ENCODE peak calls at places on chromosomes 16 and 17, in four cellular contexts. P is SK-N-SH, C is left ventricle myocardium inferior, F is MCF 10A. E is an unnamed sample.

GRCh38 chr16:68843482-68844210 is at the start of gene TANGO6:
- DNase-seq in C (peak; percentile 87), F (peak; percentile 79), P (peak; percentile 89), E (no peak)

GRCh38 chr17:20095366-20096080 is 86.4 kb downstream of the SPECC1 start:
- DNase-seq in C (peak; percentile 79), F (peak; percentile 16), P (peak; percentile 80), E (peak; percentile 43)

GRCh38 chr16:31090540-31090939 is 1.8 kb upstream of the PRSS53 start:
- DNase-seq in C (no peak), F (no peak), P (no peak), E (no peak)

GRCh38 chr17:17913695-17914332 is 58.4 kb downstream of the TOM1L2 start:
- DNase-seq in C (peak; percentile 42), P (peak; percentile 74), F (peak; percentile 97), E (peak; percentile 73)

GRCh38 chr16:27426423-27427408 is 24.7 kb downstream of the IL21R start:
- DNase-seq in F (peak; percentile 87), C (no peak), P (no peak), E (no peak)

GRCh38 chr17:12070561-12070960 is 49.9 kb downstream of the MAP2K4 start:
- DNase-seq in C (no peak), F (peak; percentile 47), P (no peak), E (no peak)

GRCh38 chr16:53147500-53148065 is 92.8 kb downstream of the CHD9 start:
- DNase-seq in P (no peak), F (peak; percentile 8), C (no peak), E (no peak)

GRCh38 chr17:48997103-48997826 is at the start of gene IGF2BP1:
- DNase-seq in F (no peak), P (peak; percentile 61), C (no peak), E (no peak)

GRCh38 chr17:14840616-14841231 is 424.4 kb downstream of the PMP22 start:
- DNase-seq in F (peak; percentile 40), P (no peak), C (no peak), E (no peak)

DNA sequence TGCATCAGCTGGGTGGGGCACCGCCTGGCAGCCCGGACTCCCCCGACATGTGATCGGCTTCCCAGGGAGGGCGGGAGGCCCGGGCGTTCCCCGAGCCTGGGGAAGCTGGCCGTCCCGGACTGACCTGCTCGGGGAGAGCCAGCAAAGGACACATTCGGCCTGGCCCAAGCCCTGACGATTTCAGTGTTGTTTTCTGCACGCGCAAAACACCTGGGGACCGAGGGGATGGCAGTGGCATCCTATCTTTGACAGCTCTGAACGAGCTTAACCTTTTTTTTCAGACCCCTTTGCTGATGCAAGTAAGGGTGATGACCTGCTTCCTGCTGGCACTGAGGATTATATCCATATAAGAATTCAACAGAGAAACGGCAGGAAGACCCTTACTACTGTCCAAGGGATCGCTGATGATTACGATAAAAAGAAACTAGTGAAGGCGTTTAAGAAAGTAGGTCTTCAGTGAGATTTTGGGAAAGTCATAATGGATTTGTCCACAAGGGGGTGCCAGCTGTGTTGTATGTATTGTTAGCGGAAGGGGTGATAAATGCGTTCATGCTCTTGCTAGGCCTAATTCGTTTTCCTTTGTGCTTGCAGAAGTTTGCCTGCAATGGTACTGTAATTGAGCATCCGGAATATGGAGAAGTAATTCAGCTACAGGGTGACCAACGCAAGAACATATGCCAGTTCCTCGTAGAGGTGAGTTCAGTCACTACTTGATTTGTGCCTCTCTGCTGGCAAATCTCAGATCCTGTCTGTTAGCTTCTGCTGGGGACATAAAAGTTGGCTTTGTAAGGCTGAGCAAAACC is 1.0 kb downstream of the EIF1 start:
- DNase-seq in F (peak; percentile 55), P (peak; percentile 43), C (no peak), E (no peak)
- TF ChIP-seq CTCF in F (peak; percentile 69), P (peak; percentile 85), C (peak; percentile 65), E (peak; percentile 73)

GRCh38 chr17:80106176-80106575 is 4.8 kb downstream of the GAA start:
- DNase-seq in F (no peak), C (no peak), P (peak; percentile 48), E (no peak)
- TF ChIP-seq CTCF in F (no peak), C (no peak), P (no peak), E (no peak)

GRCh38 chr16:24784121-24784520 is 54.7 kb downstream of the TNRC6A start:
- DNase-seq in P (no peak), C (no peak), F (no peak), E (no peak)
- TF ChIP-seq CTCF in P (no peak), C (no peak), F (no peak), E (no peak)

DNA sequence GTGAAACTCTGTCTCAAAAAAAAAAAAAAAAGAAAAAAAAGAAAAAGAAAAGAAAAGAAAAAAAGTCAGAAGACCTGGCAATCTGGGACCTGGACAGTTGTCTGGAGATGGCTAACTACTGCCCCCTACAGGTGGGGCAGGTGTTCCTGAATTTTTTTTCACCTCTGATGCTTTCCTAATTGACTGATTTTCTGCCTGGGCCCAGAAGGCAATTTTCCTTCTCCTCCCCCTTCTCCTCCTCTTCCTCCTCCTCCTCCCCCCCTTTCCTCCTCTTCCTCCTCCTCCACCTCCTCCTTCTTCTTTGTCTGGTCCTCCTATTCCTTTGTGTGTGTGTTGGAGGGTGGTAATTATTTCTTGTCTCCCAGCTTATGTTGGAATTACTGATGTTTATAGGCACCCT is 26.7 kb downstream of the IRX5 start:
- DNase-seq in F (peak; percentile 68), C (no peak), P (no peak), E (no peak)
- TF ChIP-seq CTCF in F (peak; percentile 42), C (peak; percentile 52), P (peak; percentile 57), E (peak; percentile 58)

DNA sequence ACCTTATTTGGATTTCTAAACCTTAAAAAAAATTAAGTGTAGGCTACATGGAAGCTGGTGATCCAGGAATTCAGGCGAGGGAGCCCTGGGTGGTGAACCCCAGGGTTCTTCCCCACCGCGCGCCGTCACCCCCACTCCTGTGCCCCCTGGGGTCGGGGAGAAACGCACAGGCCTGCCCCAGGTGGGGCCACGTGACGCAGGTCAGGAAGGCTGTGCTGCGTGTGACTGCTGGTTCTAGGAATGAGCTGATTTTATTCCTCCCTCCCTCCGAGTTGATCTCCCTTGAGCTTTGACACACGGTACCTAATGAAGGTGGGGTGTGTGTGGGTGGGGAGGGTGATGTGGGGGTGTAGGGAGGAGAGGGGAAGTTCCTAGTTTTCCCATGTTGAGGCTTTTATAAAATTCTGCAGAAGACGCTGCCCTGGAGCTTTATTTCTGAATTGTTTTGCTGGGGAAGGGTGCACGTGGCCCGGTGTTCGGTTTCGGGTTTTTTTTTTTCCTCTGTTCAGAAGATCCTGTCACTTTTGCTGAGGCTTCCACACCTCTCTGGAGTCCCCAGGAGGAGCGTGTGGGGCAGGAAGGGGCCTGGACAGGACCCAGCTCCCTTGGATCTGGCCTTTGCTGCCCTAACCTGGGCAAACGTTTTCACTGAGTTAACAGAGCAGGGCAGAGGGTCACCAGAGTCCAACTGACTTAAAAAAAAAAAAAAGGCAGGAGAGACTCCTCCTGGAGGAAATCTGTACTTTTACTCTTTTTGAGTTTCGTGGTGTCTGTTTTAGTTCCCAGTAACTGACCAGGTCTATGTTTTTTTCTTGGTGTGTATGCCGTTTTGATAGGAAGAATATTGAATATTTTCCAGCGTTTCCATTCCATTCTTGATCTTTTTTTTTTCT is 55.8 kb upstream of the GSE1 start:
- DNase-seq in P (peak; percentile 61), C (no peak), F (peak; percentile 48), E (no peak)
- TF ChIP-seq CTCF in P (peak; percentile 34), C (no peak), F (peak; percentile 20), E (no peak)

GRCh38 chr17:71639865-71640264 is 481.0 kb upstream of the SOX9 start:
- DNase-seq in P (no peak), C (no peak), F (no peak), E (no peak)
- TF ChIP-seq CTCF in P (no peak), C (no peak), F (no peak), E (no peak)

DNA sequence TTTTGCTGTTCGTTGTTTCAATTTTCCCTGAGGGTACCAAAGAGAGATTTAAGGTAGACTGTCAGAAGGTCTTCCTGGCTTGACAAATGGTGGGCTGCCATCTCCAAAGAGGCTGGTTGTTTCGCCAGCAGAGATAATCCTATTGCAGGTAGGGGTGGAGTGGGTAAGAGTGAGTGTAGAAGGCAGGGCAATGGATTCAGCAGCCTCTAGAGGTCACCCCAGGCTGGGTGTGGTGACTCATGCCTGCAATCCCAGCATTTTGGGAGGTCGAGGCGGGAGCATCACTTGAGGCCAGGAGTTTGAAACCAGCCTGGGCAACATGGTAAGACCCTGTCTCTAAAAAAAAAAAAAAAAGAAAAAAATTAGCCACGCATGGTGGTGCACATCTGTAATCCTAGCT is 34.6 kb downstream of the DCAKD start:
- DNase-seq in C (no peak), P (no peak), F (peak; percentile 59), E (no peak)
- TF ChIP-seq CTCF in C (no peak), P (peak; percentile 35), F (peak; percentile 21), E (peak; percentile 38)

GRCh38 chr16:9141813-9142212 is 50.4 kb downstream of the HAPSTR1 start:
- DNase-seq in C (no peak), F (no peak), P (no peak), E (no peak)
- TF ChIP-seq CTCF in C (no peak), F (no peak), P (no peak), E (no peak)

GRCh38 chr16:70438325-70438982 is 446 bp downstream of the ST3GAL2 start:
- DNase-seq in P (no peak), C (peak; percentile 32), F (no peak), E (no peak)

GRCh38 chr16:70441406-70441990 is 2.6 kb upstream of the ST3GAL2 start:
- DNase-seq in P (no peak), C (no peak), F (no peak), E (no peak)

GRCh38 chr16:70437582-70438324 is 1.1 kb downstream of the ST3GAL2 start:
- DNase-seq in P (peak; percentile 41), F (peak; percentile 29), C (no peak), E (no peak)

GRCh38 chr16:70437017-70437581 is 1.8 kb downstream of the ST3GAL2 start:
- DNase-seq in P (peak; percentile 47), C (no peak), F (peak; percentile 25), E (no peak)

GRCh38 chr16:70438983-70439862 is at the start of gene ST3GAL2:
- DNase-seq in C (peak; percentile 96), P (peak; percentile 98), F (peak; percentile 94), E (peak; percentile 57)
- TF ChIP-seq CTCF in C (no peak), P (no peak), F (peak; percentile 5), E (no peak)